ENCODE peak calls at places on chromosomes 6 and 20, in eight cellular contexts. M, S, Z, U, G, V, P and A are unnamed samples.

GRCh38 chr6:168581706-168582105 is 140.7 kb downstream of the SMOC2 start:
- DNase-seq in M (no peak), P (no peak), U (no peak), G (no peak), V (no peak), S (no peak), Z (no peak), A (no peak)

GRCh38 chr6:79878142-79878748 is 69.1 kb downstream of the ELOVL4 start:
- DNase-seq in S (no peak), U (no peak), Z (no peak), M (peak; percentile 45), V (no peak), P (no peak), G (no peak), A (no peak)

GRCh38 chr20:33811763-33812672 is 870 bp downstream of the CHMP4B start:
- DNase-seq in S (peak; percentile 46), U (peak; percentile 91), M (peak; percentile 92), Z (no peak), G (no peak), P (peak; percentile 74), V (peak; percentile 86), A (peak; percentile 73)

GRCh38 chr20:40361916-40362315 is 327.1 kb downstream of the MAFB start:
- DNase-seq in P (no peak), U (no peak), M (no peak), S (no peak), V (no peak), G (no peak), Z (no peak), A (no peak)

GRCh38 chr6:157666721-157667120 is 156.3 kb upstream of the SNX9 start:
- DNase-seq in V (no peak), Z (no peak), S (no peak), U (no peak), M (no peak), G (no peak), P (no peak), A (no peak)

GRCh38 chr20:44064501-44065400 is 122.2 kb downstream of the JPH2 start:
- DNase-seq in S (no peak), P (no peak), M (no peak), U (no peak), V (no peak), G (no peak), Z (no peak), A (no peak)

GRCh38 chr20:25543068-25543467 is 42.3 kb downstream of the NINL start:
- DNase-seq in G (no peak), U (peak; percentile 66), S (no peak), P (no peak), M (peak; percentile 37), V (no peak), Z (no peak), A (peak; percentile 59)

GRCh38 chr6:37033255-37033654 is 27.8 kb downstream of the FGD2 start:
- DNase-seq in S (no peak), V (no peak), P (peak; percentile 30), Z (no peak), M (peak; percentile 61), G (no peak), U (peak; percentile 21), A (no peak)

GRCh38 chr6:169659820-169660610 is 41.8 kb downstream of the WDR27 start:
- DNase-seq in V (no peak), G (no peak), U (no peak), M (no peak), S (peak; percentile 26), P (peak; percentile 36), Z (no peak), A (no peak)

GRCh38 chr6:169663468-169663867 is 38.4 kb downstream of the WDR27 start:
- DNase-seq in P (no peak), Z (no peak), M (no peak), U (no peak), G (no peak), S (no peak), V (no peak), A (no peak)

GRCh38 chr6:169664227-169664626 is 37.6 kb downstream of the WDR27 start:
- DNase-seq in P (peak; percentile 41), M (no peak), S (no peak), U (no peak), G (no peak), V (no peak), Z (no peak), A (no peak)

GRCh38 chr6:169665289-169665688 is 36.5 kb downstream of the WDR27 start:
- DNase-seq in Z (no peak), V (no peak), S (no peak), G (no peak), P (no peak), U (no peak), M (peak; percentile 86), A (no peak)

DNA sequence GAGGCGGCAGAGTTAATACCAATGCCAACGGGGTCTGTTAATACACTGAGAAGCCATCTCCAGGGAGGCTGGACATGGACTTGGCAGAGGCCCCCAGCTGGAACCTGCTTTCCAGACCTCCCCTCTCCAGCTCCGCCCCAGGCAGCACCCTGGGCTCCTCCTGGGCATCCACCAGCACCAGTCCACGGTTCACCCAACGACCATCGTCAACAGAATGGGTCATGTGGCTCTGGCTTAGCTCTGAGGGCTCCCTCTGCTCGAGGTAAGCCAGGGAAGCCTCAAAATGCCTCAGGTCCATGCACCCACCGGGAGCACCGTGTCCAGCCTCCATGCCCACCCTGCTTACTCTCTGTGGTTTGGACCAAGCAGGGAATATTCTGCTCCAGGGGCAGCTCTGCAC is 40.5 kb downstream of the WDR27 start:
- DNase-seq in M (no peak), P (no peak), Z (no peak), V (no peak), G (no peak), S (no peak), U (no peak), A (no peak)
- H3K36me3 ChIP-seq in M (peaks cover 14% of the 10 kb centered on the region), P (peaks cover 39% of the 10 kb centered on the region), Z (no peaks in the 10 kb centered on the region), V (no peaks in the 10 kb centered on the region), G (peaks cover 23% of the 10 kb centered on the region), S (peaks cover 14% of the 10 kb centered on the region), U (peaks cover 52% of the 10 kb centered on the region), A (peaks cover 13% of the 10 kb centered on the region)

GRCh38 chr6:35089935-35090505 is 51.1 kb downstream of the TCP11 start:
- DNase-seq in G (no peak), M (peak; percentile 88), Z (peak; percentile 7), V (peak; percentile 32), P (no peak), S (no peak), U (peak; percentile 83), A (peak; percentile 80)

GRCh38 chr6:35088281-35089215 is 52.6 kb downstream of the TCP11 start:
- DNase-seq in Z (peak; percentile 23), V (peak; percentile 3), S (no peak), M (no peak), G (no peak), U (no peak), P (no peak), A (no peak)

GRCh38 chr6:35090734-35091133 is 50.4 kb downstream of the TCP11 start:
- DNase-seq in Z (peak; percentile 10), G (no peak), V (peak; percentile 1), S (no peak), U (no peak), P (no peak), M (no peak), A (no peak)

GRCh38 chr6:35087361-35088280 is 53.5 kb downstream of the TCP11 start:
- DNase-seq in M (no peak), G (no peak), U (no peak), Z (peak; percentile 7), P (no peak), V (peak; percentile 6), S (no peak), A (no peak)

DNA sequence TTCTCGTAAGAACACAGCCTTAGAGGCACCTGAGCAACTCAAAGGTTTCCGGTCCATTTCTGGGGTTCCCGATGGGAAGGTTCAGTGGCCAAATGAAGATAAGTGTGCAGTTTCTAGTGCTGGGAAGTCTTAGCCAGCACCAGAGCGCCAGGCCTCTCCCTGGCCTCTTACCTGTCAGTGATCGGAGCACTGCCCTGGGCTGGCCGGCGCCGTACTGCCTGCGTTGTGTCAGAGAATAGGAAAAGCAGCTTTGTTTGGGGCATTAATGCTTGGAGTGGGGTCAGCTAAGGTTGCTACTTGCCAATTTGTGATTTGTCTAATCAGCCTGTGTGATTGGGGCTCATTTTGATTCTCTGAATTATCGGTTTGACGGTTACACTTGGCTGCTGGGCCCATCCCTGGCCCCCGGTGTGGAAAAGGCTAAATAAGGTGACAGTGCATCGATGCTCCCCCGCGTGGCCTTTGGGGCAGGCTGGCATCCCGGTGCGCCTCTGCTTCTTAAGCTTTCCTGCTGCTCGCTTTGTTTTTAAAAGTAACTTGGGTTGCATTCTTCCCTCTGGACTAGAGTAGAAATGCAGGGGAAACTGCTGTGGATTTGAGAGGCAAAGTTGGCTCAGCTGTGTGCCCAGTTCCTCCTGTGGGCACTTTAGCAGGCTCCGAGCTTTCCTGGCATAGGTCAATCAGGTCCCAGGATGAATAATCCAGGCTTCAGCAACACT is 51.8 kb downstream of the TCP11 start:
- DNase-seq in P (no peak), S (no peak), M (no peak), V (peak; percentile 3), U (no peak), Z (peak; percentile 60), G (no peak), A (no peak)
- H3K36me3 ChIP-seq in P (peaks cover 73% of the 10 kb centered on the region), S (peaks cover 7% of the 10 kb centered on the region), M (peaks cover 3% of the 10 kb centered on the region), V (no peaks in the 10 kb centered on the region), U (peaks cover 36% of the 10 kb centered on the region), Z (peaks cover 52% of the 10 kb centered on the region), G (peaks cover 69% of the 10 kb centered on the region), A (peaks cover 23% of the 10 kb centered on the region)

DNA sequence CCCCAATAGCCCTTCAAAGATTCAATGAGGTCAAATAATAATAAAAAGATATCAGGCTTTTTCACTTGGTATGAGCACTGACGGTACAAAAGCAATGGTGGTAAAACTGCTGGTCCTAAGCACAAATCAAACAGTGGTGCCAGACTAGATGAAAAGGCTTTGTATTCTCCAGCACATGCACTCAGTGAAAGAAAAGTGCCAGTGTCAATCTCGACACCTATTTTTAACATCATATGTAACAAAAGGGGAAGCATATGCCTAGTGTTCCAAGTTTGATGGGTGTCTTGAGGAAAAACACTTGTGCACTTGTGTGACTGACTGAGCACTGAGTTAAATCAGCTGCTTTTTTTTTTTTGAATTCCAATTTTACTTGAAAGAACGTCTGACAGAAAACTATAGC is 27.3 kb downstream of the MED23 start:
- DNase-seq in P (no peak), M (no peak), S (no peak), U (no peak), V (no peak), G (no peak), Z (no peak), A (no peak)
- H3K36me3 ChIP-seq in P (peaks cover 100% of the 10 kb centered on the region), M (peaks cover 47% of the 10 kb centered on the region), S (peaks cover 7% of the 10 kb centered on the region), U (peaks cover 28% of the 10 kb centered on the region), V (no peaks in the 10 kb centered on the region), G (peaks cover 100% of the 10 kb centered on the region), Z (peaks cover 61% of the 10 kb centered on the region), A (peaks cover 58% of the 10 kb centered on the region)

DNA sequence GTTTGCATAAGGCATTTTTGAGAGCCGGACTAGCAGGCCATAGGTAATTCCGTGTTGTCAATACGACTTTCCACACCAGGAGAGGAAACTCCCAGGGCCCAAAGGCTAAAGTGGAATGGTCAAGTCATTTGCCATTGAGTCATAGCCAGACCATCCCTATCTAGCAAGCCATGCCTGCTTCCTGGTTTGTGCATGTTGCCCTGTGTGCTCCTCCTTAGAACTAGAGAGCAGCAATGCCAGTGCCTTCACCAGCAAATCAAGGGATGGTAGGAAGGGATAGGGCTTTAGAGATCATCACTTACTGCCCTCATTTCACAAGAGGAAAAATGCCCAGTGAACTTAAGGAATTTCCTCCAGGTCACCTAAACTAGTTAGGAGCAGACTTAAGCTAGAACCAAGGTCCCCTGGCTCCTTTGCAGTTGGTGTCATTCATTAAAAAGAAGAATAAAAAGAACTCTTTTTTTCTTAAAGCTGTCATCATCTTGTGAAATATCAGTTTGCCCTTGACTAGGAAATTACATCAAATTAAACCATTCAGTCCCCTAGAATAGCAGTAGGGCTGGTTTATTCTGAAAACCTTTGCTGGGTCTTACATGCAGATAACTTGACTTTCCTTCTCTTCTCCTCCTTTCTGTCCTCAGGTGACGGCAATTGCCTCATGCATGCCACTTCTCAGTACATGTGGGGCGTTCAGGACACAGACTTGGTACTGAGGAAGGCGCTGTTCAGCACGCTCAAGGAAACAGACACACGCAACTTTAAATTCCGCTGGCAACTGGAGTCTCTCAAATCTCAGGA is 7.3 kb downstream of the TNFAIP3 start:
- DNase-seq in Z (no peak), S (no peak), U (no peak), M (peak; percentile 62), P (no peak), V (no peak), G (no peak), A (no peak)
- H3K36me3 ChIP-seq in Z (peaks cover 6% of the 10 kb centered on the region), S (no peaks in the 10 kb centered on the region), U (peaks cover 42% of the 10 kb centered on the region), M (peaks cover 31% of the 10 kb centered on the region), P (peaks cover 61% of the 10 kb centered on the region), V (peaks cover 6% of the 10 kb centered on the region), G (peaks cover 54% of the 10 kb centered on the region), A (peaks cover 47% of the 10 kb centered on the region)